ENCODE peak calls at places on chromosomes 5 and 9, in ten cellular contexts. One of them, this sample, is unnamed.

GRCh38 chr5:91121347-91121993 is 261.6 kb downstream of the ARRDC3 start:
- DNase-seq in Peyer's patch: no peak
- DNase-seq in sigmoid colon: peak; percentile 58
- DNase-seq in heart left ventricle: no peak
- DNase-seq in breast epithelium: no peak
- DNase-seq in endothelial cell of umbilical vein: no peak
- DNase-seq in uterus: no peak
- DNase-seq in stomach: no peak
- DNase-seq in A549: no peak
- DNase-seq in spleen: no peak
- DNase-seq in this sample: peak; percentile 56

GRCh38 chr5:77167695-77168111 is 42.8 kb upstream of the PDE8B start:
- DNase-seq in Peyer's patch: no peak
- DNase-seq in sigmoid colon: no peak
- DNase-seq in heart left ventricle: no peak
- DNase-seq in breast epithelium: no peak
- DNase-seq in endothelial cell of umbilical vein: no peak
- DNase-seq in uterus: peak; percentile 34
- DNase-seq in stomach: no peak
- DNase-seq in A549: peak; percentile 87
- DNase-seq in spleen: no peak
- DNase-seq in this sample: no peak

GRCh38 chr5:27437594-27438200 is 399.3 kb upstream of the CDH9 start:
- DNase-seq in Peyer's patch: no peak
- DNase-seq in sigmoid colon: no peak
- DNase-seq in heart left ventricle: no peak
- DNase-seq in breast epithelium: no peak
- DNase-seq in endothelial cell of umbilical vein: no peak
- DNase-seq in uterus: no peak
- DNase-seq in stomach: no peak
- DNase-seq in A549: no peak
- DNase-seq in spleen: no peak
- DNase-seq in this sample: no peak

GRCh38 chr9:69215774-69216482 is 41.9 kb downstream of the TJP2 start:
- DNase-seq in Peyer's patch: no peak
- DNase-seq in sigmoid colon: no peak
- DNase-seq in heart left ventricle: peak; percentile 31
- DNase-seq in breast epithelium: no peak
- DNase-seq in endothelial cell of umbilical vein: peak; percentile 94
- DNase-seq in uterus: no peak
- DNase-seq in stomach: no peak
- DNase-seq in A549: no peak
- DNase-seq in spleen: no peak
- DNase-seq in this sample: no peak

GRCh38 chr5:31413030-31413812 is 118.7 kb downstream of the DROSHA start:
- DNase-seq in Peyer's patch: no peak
- DNase-seq in sigmoid colon: no peak
- DNase-seq in heart left ventricle: peak; percentile 56
- DNase-seq in breast epithelium: no peak
- DNase-seq in endothelial cell of umbilical vein: no peak
- DNase-seq in uterus: no peak
- DNase-seq in stomach: no peak
- DNase-seq in A549: no peak
- DNase-seq in spleen: no peak
- DNase-seq in this sample: no peak

GRCh38 chr5:117302473-117302872 is 727.9 kb upstream of the SEMA6A start:
- DNase-seq in Peyer's patch: no peak
- DNase-seq in sigmoid colon: no peak
- DNase-seq in heart left ventricle: no peak
- DNase-seq in breast epithelium: no peak
- DNase-seq in endothelial cell of umbilical vein: no peak
- DNase-seq in uterus: no peak
- DNase-seq in stomach: no peak
- DNase-seq in A549: no peak
- DNase-seq in spleen: no peak
- DNase-seq in this sample: no peak

GRCh38 chr9:31608881-31609280 is 775.6 kb upstream of the ACO1 start:
- DNase-seq in Peyer's patch: no peak
- DNase-seq in sigmoid colon: no peak
- DNase-seq in heart left ventricle: no peak
- DNase-seq in breast epithelium: no peak
- DNase-seq in endothelial cell of umbilical vein: peak; percentile 38
- DNase-seq in uterus: no peak
- DNase-seq in stomach: no peak
- DNase-seq in A549: no peak
- DNase-seq in spleen: no peak
- DNase-seq in this sample: no peak

GRCh38 chr9:109506097-109506712 is 8.1 kb upstream of the PTPN3 start:
- DNase-seq in Peyer's patch: no peak
- DNase-seq in sigmoid colon: no peak
- DNase-seq in heart left ventricle: no peak
- DNase-seq in breast epithelium: no peak
- DNase-seq in endothelial cell of umbilical vein: no peak
- DNase-seq in uterus: no peak
- DNase-seq in stomach: no peak
- DNase-seq in A549: no peak
- DNase-seq in spleen: no peak
- DNase-seq in this sample: no peak

GRCh38 chr5:90473321-90474234 is 993 bp downstream of the MBLAC2 start:
- DNase-seq in Peyer's patch: no peak
- DNase-seq in sigmoid colon: no peak
- DNase-seq in heart left ventricle: peak; percentile 51
- DNase-seq in breast epithelium: no peak
- DNase-seq in endothelial cell of umbilical vein: peak; percentile 48
- DNase-seq in uterus: peak; percentile 18
- DNase-seq in stomach: no peak
- DNase-seq in A549: peak; percentile 14
- DNase-seq in spleen: peak; percentile 92
- DNase-seq in this sample: peak; percentile 16

GRCh38 chr9:76761448-76761847 is 2.8 kb upstream of the PCA3 start:
- DNase-seq in Peyer's patch: no peak
- DNase-seq in sigmoid colon: no peak
- DNase-seq in heart left ventricle: no peak
- DNase-seq in breast epithelium: no peak
- DNase-seq in endothelial cell of umbilical vein: peak; percentile 24
- DNase-seq in uterus: no peak
- DNase-seq in stomach: no peak
- DNase-seq in A549: peak; percentile 11
- DNase-seq in spleen: no peak
- DNase-seq in this sample: no peak

GRCh38 chr9:133777111-133777791 is 39.1 kb upstream of the SARDH start:
- DNase-seq in Peyer's patch: no peak
- DNase-seq in sigmoid colon: no peak
- DNase-seq in heart left ventricle: peak; percentile 29
- DNase-seq in breast epithelium: no peak
- DNase-seq in endothelial cell of umbilical vein: no peak
- DNase-seq in uterus: no peak
- DNase-seq in stomach: no peak
- DNase-seq in A549: no peak
- DNase-seq in spleen: peak; percentile 51
- DNase-seq in this sample: no peak

GRCh38 chr5:101515721-101516120 is 612.6 kb upstream of the ST8SIA4 start:
- DNase-seq in Peyer's patch: no peak
- DNase-seq in sigmoid colon: no peak
- DNase-seq in heart left ventricle: no peak
- DNase-seq in breast epithelium: no peak
- DNase-seq in endothelial cell of umbilical vein: no peak
- DNase-seq in uterus: no peak
- DNase-seq in stomach: no peak
- DNase-seq in A549: no peak
- DNase-seq in spleen: no peak
- DNase-seq in this sample: no peak

DNA sequence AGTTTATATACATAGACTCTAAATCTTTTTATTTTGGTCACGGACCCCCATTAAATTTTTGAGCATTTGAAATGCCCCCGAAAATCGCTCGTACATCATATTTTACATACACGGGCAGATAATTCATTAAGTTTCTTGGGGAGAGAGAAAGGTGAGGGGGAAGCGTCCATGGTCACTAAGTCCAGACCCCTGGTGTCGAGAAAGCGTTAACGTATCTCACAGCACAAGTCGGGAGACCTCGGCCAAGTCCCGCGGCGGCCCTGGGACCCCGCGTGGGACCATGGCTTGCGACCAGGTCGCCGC is 794 bp downstream of the PTBP3 start:
- DNase-seq in Peyer's patch: no peak
- DNase-seq in sigmoid colon: no peak
- DNase-seq in heart left ventricle: no peak
- DNase-seq in breast epithelium: no peak
- DNase-seq in endothelial cell of umbilical vein: no peak
- DNase-seq in uterus: no peak
- DNase-seq in stomach: no peak
- DNase-seq in A549: no peak
- DNase-seq in spleen: no peak
- DNase-seq in this sample: no peak
- TF ChIP-seq CTCF in Peyer's patch: peak; percentile 16
- TF ChIP-seq CTCF in sigmoid colon: peak; percentile 7
- TF ChIP-seq CTCF in heart left ventricle: no peak
- TF ChIP-seq CTCF in breast epithelium: no peak
- TF ChIP-seq CTCF in endothelial cell of umbilical vein: peak; percentile 5
- TF ChIP-seq CTCF in uterus: no peak
- TF ChIP-seq CTCF in stomach: no peak
- TF ChIP-seq CTCF in A549: no peak
- TF ChIP-seq CTCF in spleen: no peak
- TF ChIP-seq CTCF in this sample: no peak

GRCh38 chr5:134503088-134503936 is 22.2 kb upstream of the JADE2 start:
- DNase-seq in Peyer's patch: peak; percentile 82
- DNase-seq in sigmoid colon: peak; percentile 88
- DNase-seq in heart left ventricle: peak; percentile 62
- DNase-seq in breast epithelium: no peak
- DNase-seq in endothelial cell of umbilical vein: peak; percentile 98
- DNase-seq in uterus: peak; percentile 80
- DNase-seq in stomach: peak; percentile 56
- DNase-seq in A549: peak; percentile 80
- DNase-seq in spleen: peak; percentile 80
- DNase-seq in this sample: no peak
- TF ChIP-seq POLR2A in Peyer's patch: peak; percentile 12
- TF ChIP-seq POLR2A in sigmoid colon: no peak
- TF ChIP-seq POLR2A in heart left ventricle: peak; percentile 57
- TF ChIP-seq POLR2A in breast epithelium: no peak
- TF ChIP-seq POLR2A in endothelial cell of umbilical vein: peak; percentile 51
- TF ChIP-seq POLR2A in uterus: peak; percentile 26
- TF ChIP-seq POLR2A in stomach: no peak
- TF ChIP-seq POLR2A in A549: peak; percentile 15
- TF ChIP-seq POLR2A in spleen: no peak
- TF ChIP-seq POLR2A in this sample: peak; percentile 32

GRCh38 chr9:96500696-96501660 is 51.0 kb downstream of the HABP4 start:
- DNase-seq in Peyer's patch: no peak
- DNase-seq in sigmoid colon: no peak
- DNase-seq in heart left ventricle: no peak
- DNase-seq in breast epithelium: no peak
- DNase-seq in endothelial cell of umbilical vein: no peak
- DNase-seq in uterus: no peak
- DNase-seq in stomach: no peak
- DNase-seq in A549: no peak
- DNase-seq in spleen: no peak
- DNase-seq in this sample: no peak

GRCh38 chr9:96499257-96499656 is 49.3 kb downstream of the HABP4 start:
- DNase-seq in Peyer's patch: no peak
- DNase-seq in sigmoid colon: no peak
- DNase-seq in heart left ventricle: no peak
- DNase-seq in breast epithelium: no peak
- DNase-seq in endothelial cell of umbilical vein: no peak
- DNase-seq in uterus: no peak
- DNase-seq in stomach: no peak
- DNase-seq in A549: no peak
- DNase-seq in spleen: no peak
- DNase-seq in this sample: no peak

GRCh38 chr9:96496368-96497116 is 46.6 kb downstream of the HABP4 start:
- DNase-seq in Peyer's patch: no peak
- DNase-seq in sigmoid colon: no peak
- DNase-seq in heart left ventricle: no peak
- DNase-seq in breast epithelium: no peak
- DNase-seq in endothelial cell of umbilical vein: no peak
- DNase-seq in uterus: no peak
- DNase-seq in stomach: no peak
- DNase-seq in A549: no peak
- DNase-seq in spleen: no peak
- DNase-seq in this sample: no peak

GRCh38 chr9:96497117-96497399 is 47.1 kb downstream of the HABP4 start:
- DNase-seq in Peyer's patch: no peak
- DNase-seq in sigmoid colon: no peak
- DNase-seq in heart left ventricle: no peak
- DNase-seq in breast epithelium: no peak
- DNase-seq in endothelial cell of umbilical vein: no peak
- DNase-seq in uterus: no peak
- DNase-seq in stomach: no peak
- DNase-seq in A549: no peak
- DNase-seq in spleen: no peak
- DNase-seq in this sample: no peak

DNA sequence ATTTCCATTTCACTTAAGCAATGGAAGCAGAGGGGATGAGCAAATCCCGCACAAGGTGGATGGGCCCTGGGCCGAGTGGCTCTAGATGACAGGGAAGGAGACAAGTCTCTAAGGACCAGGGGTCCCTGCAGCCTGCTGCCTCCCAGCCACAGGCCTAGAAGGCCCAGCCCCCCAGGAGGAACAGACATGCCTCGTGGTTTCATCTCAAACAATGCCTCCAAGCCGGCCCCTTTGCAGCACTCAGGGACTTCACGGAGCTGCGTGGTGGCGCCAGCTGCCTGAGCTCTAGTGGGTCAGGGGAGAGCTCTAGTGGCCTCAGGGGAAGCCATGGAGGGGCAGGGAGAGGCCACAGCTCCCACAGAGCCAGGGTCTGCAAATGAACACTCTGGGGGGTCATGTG is 48.8 kb downstream of the HABP4 start:
- DNase-seq in Peyer's patch: no peak
- DNase-seq in sigmoid colon: no peak
- DNase-seq in heart left ventricle: no peak
- DNase-seq in breast epithelium: no peak
- DNase-seq in endothelial cell of umbilical vein: no peak
- DNase-seq in uterus: no peak
- DNase-seq in stomach: no peak
- DNase-seq in A549: no peak
- DNase-seq in spleen: no peak
- DNase-seq in this sample: no peak
- TF ChIP-seq CTCF in Peyer's patch: no peak
- TF ChIP-seq CTCF in sigmoid colon: no peak
- TF ChIP-seq CTCF in heart left ventricle: no peak
- TF ChIP-seq CTCF in breast epithelium: no peak
- TF ChIP-seq CTCF in endothelial cell of umbilical vein: no peak
- TF ChIP-seq CTCF in uterus: no peak
- TF ChIP-seq CTCF in stomach: no peak
- TF ChIP-seq CTCF in A549: no peak
- TF ChIP-seq CTCF in spleen: no peak
- TF ChIP-seq CTCF in this sample: no peak

DNA sequence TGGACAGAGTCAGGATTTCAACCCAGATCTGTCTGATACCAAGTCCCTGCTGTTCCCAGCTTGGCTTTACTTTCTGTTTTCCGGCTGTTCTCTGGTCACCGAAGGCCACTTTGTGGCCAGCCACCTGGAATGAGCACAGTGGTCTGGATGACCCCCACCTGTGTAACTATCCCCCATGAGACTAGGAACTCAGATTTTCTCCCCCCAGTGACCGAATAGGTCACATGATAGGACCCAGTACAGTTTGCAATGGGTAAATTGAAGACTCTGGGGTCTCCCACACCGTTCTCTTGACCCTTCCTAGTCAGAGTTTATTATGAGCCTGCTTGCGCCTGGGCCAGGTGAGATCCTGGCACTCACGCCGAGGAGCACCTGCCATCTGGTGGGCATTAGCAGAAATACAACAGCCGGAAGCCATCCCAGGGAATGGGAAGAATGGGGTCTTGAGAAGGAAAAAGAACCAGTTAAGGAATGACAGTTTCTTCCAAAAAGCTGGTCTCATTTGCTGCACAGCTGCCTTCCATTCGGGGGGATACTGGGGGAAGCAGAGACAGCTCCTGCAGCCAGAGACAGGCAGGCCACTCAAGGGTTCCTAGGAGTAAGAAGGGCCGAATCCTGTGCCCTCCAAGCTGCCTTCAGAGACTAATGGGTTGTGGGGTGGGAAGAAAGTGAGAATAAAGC is 7.1 kb downstream of the PHYHD1 start:
- DNase-seq in Peyer's patch: peak; percentile 81
- DNase-seq in sigmoid colon: no peak
- DNase-seq in heart left ventricle: peak; percentile 60
- DNase-seq in breast epithelium: no peak
- DNase-seq in endothelial cell of umbilical vein: peak; percentile 65
- DNase-seq in uterus: peak; percentile 53
- DNase-seq in stomach: peak; percentile 67
- DNase-seq in A549: peak; percentile 83
- DNase-seq in spleen: no peak
- DNase-seq in this sample: peak; percentile 49
- TF ChIP-seq POLR2A in Peyer's patch: no peak
- TF ChIP-seq POLR2A in sigmoid colon: no peak
- TF ChIP-seq POLR2A in heart left ventricle: no peak
- TF ChIP-seq POLR2A in breast epithelium: no peak
- TF ChIP-seq POLR2A in endothelial cell of umbilical vein: no peak
- TF ChIP-seq POLR2A in uterus: no peak
- TF ChIP-seq POLR2A in stomach: no peak
- TF ChIP-seq POLR2A in A549: no peak
- TF ChIP-seq POLR2A in spleen: no peak
- TF ChIP-seq POLR2A in this sample: no peak